ENCODE peak calls at places on chromosomes 5 and 9, in six cellular contexts. T is A172; N is heart left ventricle; S is Ammon's horn; K is GM04504; L is stimulated activated CD8-positive, alpha-beta memory T cell treated with anti-CD3 and anti-CD28 coated beads, Interleukin-4, amount 100 ng/mL, for 24 hours. Q is an unnamed sample.

GRCh38 chr5:138752341-138752950 is 779 bp upstream of the CTNNA1 start:
- DNase-seq in L (no peak), S (peak), T (no peak), N (no peak), K (no peak), Q (peak)

GRCh38 chr5:118611332-118611945 is 376.9 kb downstream of the DTWD2 start:
- DNase-seq in K (no peak), S (no peak), N (no peak), T (peak), L (no peak), Q (peak)

GRCh38 chr5:138712791-138713190 is 40.4 kb upstream of the CTNNA1 start:
- DNase-seq in S (no peak), K (no peak), T (no peak), L (no peak), N (no peak), Q (no peak)

GRCh38 chr9:78865757-78866156 is 568.8 kb downstream of the PSAT1 start:
- DNase-seq in S (no peak), K (no peak), N (no peak), T (peak), L (no peak), Q (no peak)

GRCh38 chr9:35740243-35740642 is 7.8 kb downstream of the CREB3 start:
- DNase-seq in T (no peak), S (no peak), K (no peak), N (no peak), L (no peak), Q (no peak)

GRCh38 chr5:134738963-134739661 is 764 bp downstream of the CAMLG start:
- DNase-seq in K (no peak), L (no peak), N (no peak), S (peak), T (peak), Q (peak)

GRCh38 chr9:69916950-69917349 is 96.3 kb downstream of the CFAP95 start:
- DNase-seq in N (no peak), K (no peak), S (peak), L (no peak), T (peak), Q (no peak)

GRCh38 chr9:35398651-35399335 is 91.1 kb upstream of the RUSC2 start:
- DNase-seq in T (no peak), K (no peak), S (no peak), N (no peak), L (no peak), Q (no peak)

GRCh38 chr5:167814828-167815227 is 476.6 kb upstream of the WWC1 start:
- DNase-seq in T (peak), K (peak), L (no peak), S (no peak), N (no peak), Q (peak)

GRCh38 chr9:131457746-131458145 is 45.0 kb upstream of the POMT1 start:
- DNase-seq in S (no peak), N (no peak), T (no peak), L (no peak), K (no peak), Q (no peak)

GRCh38 chr5:89218364-89218763 is 335.4 kb upstream of the MEF2C start:
- DNase-seq in L (no peak), S (no peak), T (no peak), K (no peak), N (no peak), Q (no peak)

GRCh38 chr9:20553750-20554149 is 68.5 kb downstream of the MLLT3 start:
- DNase-seq in K (no peak), L (no peak), S (no peak), T (no peak), N (no peak), Q (no peak)